ENCODE peak calls at places on chromosomes 5 and 9, in six cellular contexts. J, R, O, V, N and H are unnamed samples.

GRCh38 chr9:77455312-77455927 is 192.7 kb downstream of the GNA14 start:
- DNase-seq in R (peak; percentile 42), J (no peak), O (no peak), V (peak; percentile 54), N (no peak), H (no peak)

GRCh38 chr9:107228648-107229047 is 54.4 kb upstream of the RAD23B start:
- DNase-seq in O (no peak), R (no peak), J (no peak), V (no peak), N (no peak), H (no peak)

GRCh38 chr5:7186818-7187217 is 209.1 kb upstream of the ADCY2 start:
- DNase-seq in N (no peak), O (no peak), R (no peak), J (no peak), V (peak; percentile 39), H (no peak)

GRCh38 chr9:8733096-8733954 is 933.7 kb upstream of the DMAC1 start:
- DNase-seq in N (no peak), O (no peak), V (peak; percentile 4), R (no peak), J (no peak), H (no peak)

GRCh38 chr9:91395553-91396470 is 27.8 kb downstream of the NFIL3 start:
- DNase-seq in J (no peak), O (peak; percentile 91), R (peak; percentile 63), N (peak; percentile 54), V (peak; percentile 84), H (peak; percentile 42)

GRCh38 chr9:129270903-129271431 is 92.9 kb upstream of the IER5L start:
- DNase-seq in J (no peak), O (peak; percentile 91), V (no peak), N (no peak), R (peak; percentile 95), H (peak; percentile 72)

GRCh38 chr5:65468633-65469032 is 13.1 kb downstream of the ADAMTS6 start:
- DNase-seq in J (no peak), O (peak; percentile 31), R (no peak), N (no peak), V (peak; percentile 13), H (no peak)

GRCh38 chr5:95821110-95822021 is 1.2 kb downstream of the GLRX start:
- DNase-seq in R (no peak), V (no peak), N (no peak), J (no peak), O (no peak), H (no peak)

GRCh38 chr5:175887463-175887862 is 16.1 kb downstream of the CPLX2 start:
- DNase-seq in N (no peak), V (no peak), O (no peak), J (no peak), R (no peak), H (no peak)

GRCh38 chr5:171450423-171451246 is 31.2 kb downstream of the FGF18 start:
- DNase-seq in N (no peak), O (peak; percentile 80), R (no peak), V (peak; percentile 49), J (peak; percentile 70), H (no peak)

GRCh38 chr9:129879103-129879699 is 43.9 kb downstream of the USP20 start:
- DNase-seq in R (no peak), J (no peak), V (no peak), O (no peak), N (no peak), H (no peak)

GRCh38 chr9:120846906-120847305 is 4.2 kb upstream of the PSMD5 start:
- DNase-seq in V (no peak), O (no peak), R (no peak), N (no peak), J (no peak), H (no peak)

GRCh38 chr9:30197954-30198353 is 2186.5 kb upstream of the ACO1 start:
- DNase-seq in O (no peak), V (peak; percentile 54), R (no peak), N (no peak), J (no peak), H (no peak)

DNA sequence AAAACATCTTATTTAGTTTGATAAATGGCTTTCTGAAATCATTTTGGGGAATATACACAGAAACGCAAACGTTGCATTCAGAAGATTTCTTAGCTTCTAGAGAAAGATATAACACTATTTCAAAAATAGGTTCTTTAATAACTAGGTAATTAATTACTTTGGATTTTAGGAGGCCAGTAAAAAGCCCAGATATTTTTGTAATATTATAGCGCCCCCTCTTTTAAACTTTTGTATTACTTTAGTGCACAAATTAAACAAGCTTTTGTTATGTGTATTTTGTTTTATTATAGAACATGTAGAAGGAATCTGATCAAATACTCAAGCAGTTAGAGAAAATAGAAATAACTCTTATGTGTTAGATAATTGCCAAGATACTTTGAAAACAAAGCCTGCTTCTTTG is 57.7 kb downstream of the COMMD10 start:
- DNase-seq in N (no peak), R (no peak), V (no peak), O (no peak), J (no peak), H (no peak)
- TF ChIP-seq CTCF in N (no peak), R (no peak), V (no peak), O (no peak), J (no peak), H (no peak)

GRCh38 chr5:139660105-139660915 is 12.2 kb downstream of the CXXC5 start:
- DNase-seq in R (no peak), J (peak; percentile 79), V (peak; percentile 73), N (no peak), O (peak; percentile 55), H (no peak)

GRCh38 chr5:139659673-139660072 is 11.5 kb downstream of the CXXC5 start:
- DNase-seq in N (no peak), O (no peak), J (no peak), V (no peak), R (no peak), H (no peak)

GRCh38 chr5:139658928-139659667 is 10.9 kb downstream of the CXXC5 start:
- DNase-seq in O (peak; percentile 77), N (no peak), V (peak; percentile 30), R (no peak), J (peak; percentile 86), H (no peak)

GRCh38 chr5:139657363-139658321 is 9.5 kb downstream of the CXXC5 start:
- DNase-seq in V (no peak), N (no peak), J (no peak), O (peak; percentile 63), R (no peak), H (no peak)

GRCh38 chr5:139658501-139658927 is 10.4 kb downstream of the CXXC5 start:
- DNase-seq in N (no peak), O (peak; percentile 67), J (no peak), R (no peak), V (peak; percentile 28), H (no peak)
- TF ChIP-seq CTCF in N (no peak), O (peak; percentile 22), J (no peak), R (no peak), V (no peak), H (no peak)

GRCh38 chr5:44862808-44863207 is 54.1 kb downstream of the MRPS30 start:
- DNase-seq in J (no peak), V (peak; percentile 27), O (peak; percentile 12), N (no peak), R (peak; percentile 48), H (peak; percentile 28)
- TF ChIP-seq CTCF in J (no peak), V (peak; percentile 38), O (peak; percentile 35), N (no peak), R (peak; percentile 43), H (peak; percentile 62)

DNA sequence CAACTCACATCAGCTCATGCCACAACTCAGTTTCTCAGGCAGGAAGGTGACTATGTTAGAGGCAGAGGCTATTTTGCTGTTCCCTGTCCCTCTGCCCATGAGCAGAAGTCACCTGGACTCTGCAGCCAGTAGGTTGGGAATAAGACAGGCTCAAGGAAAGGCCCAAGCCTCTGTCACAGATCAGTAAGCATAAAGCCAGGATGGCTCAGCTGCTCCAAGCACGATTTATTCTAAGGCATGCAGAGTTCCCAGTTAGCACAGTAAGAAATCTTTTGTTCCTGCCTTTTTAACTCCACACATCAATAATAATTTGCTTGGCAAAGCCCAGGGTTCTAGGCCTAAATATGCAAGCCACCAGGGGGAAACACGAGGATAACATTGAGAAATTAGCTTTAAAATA is 249.0 kb upstream of the ADRA1B start:
- DNase-seq in V (no peak), J (no peak), R (no peak), N (no peak), O (no peak), H (no peak)
- TF ChIP-seq CTCF in V (no peak), J (no peak), R (no peak), N (no peak), O (no peak), H (no peak)

DNA sequence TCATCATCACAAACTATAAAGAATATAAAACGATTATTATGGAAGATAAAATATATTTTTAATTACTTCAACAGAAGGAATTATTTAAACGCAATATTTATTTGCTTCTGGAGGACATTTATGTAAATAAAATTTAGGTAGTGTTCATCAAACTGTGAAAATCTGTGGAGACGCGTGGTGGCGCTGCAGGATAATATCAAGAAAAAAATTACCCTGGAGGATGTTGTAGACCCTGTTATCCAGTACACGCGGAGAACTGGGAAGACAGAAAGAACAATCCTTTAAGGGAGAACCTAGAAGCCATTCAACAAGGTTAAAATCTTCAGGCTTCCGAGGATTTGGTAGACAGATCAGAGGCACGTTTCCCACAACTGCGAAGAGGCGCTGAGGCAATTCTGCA is at the start of gene PCDHB12:
- DNase-seq in R (peak; percentile 37), O (no peak), V (no peak), N (no peak), J (no peak), H (no peak)
- TF ChIP-seq CTCF in R (peak; percentile 52), O (peak; percentile 9), V (no peak), N (no peak), J (no peak), H (no peak)

GRCh38 chr5:40150896-40151295 is 528.8 kb upstream of the PTGER4 start:
- DNase-seq in R (no peak), V (no peak), O (no peak), J (no peak), N (no peak), H (no peak)
- TF ChIP-seq CTCF in R (no peak), V (no peak), O (no peak), J (no peak), N (no peak), H (no peak)